ENCODE peak calls at places on chromosomes 16 and 17, in four cellular contexts. D is osteocyte, K is aorta, A is IMR-90. R is an unnamed sample.

GRCh38 chr16:57898961-57899360 is 72.0 kb downstream of the CNGB1 start:
- DNase-seq in D (no peak), K (no peak), A (no peak), R (no peak)

GRCh38 chr16:72927199-72928088 is 120.5 kb downstream of the ZFHX3 start:
- DNase-seq in D (no peak), K (no peak), A (peak; percentile 97), R (peak; percentile 92)

GRCh38 chr17:80384078-80384960 is 30.6 kb upstream of the ENDOV start:
- DNase-seq in D (no peak), K (no peak), A (no peak), R (no peak)

GRCh38 chr16:2692948-2693651 is 10.8 kb downstream of the KCTD5 start:
- DNase-seq in D (no peak), K (no peak), A (peak; percentile 52), R (no peak)

GRCh38 chr17:19454074-19454473 is 43.0 kb downstream of the RNF112 start:
- DNase-seq in D (no peak), K (no peak), A (no peak), R (no peak)

GRCh38 chr16:1536601-1537000 is 3.1 kb downstream of the TMEM204 start:
- DNase-seq in D (no peak), K (no peak), A (no peak), R (no peak)

GRCh38 chr17:42101513-42102292 is 3.4 kb upstream of the ZNF385C start:
- DNase-seq in D (peak; percentile 91), K (peak; percentile 95), A (peak; percentile 57), R (peak; percentile 43)

GRCh38 chr16:1474796-1475551 is at the start of gene CLCN7:
- DNase-seq in D (peak; percentile 95), K (peak; percentile 97), A (peak; percentile 82), R (peak; percentile 78)

GRCh38 chr17:60720763-60721531 is 43.3 kb downstream of the BCAS3 start:
- DNase-seq in D (no peak), K (no peak), A (peak; percentile 81), R (peak; percentile 59)

GRCh38 chr17:79080761-79081290 is 6.2 kb downstream of the ENGASE start:
- DNase-seq in D (no peak), K (peak; percentile 69), A (no peak), R (no peak)

GRCh38 chr17:75102385-75102821 is 7.4 kb upstream of the ARMC7 start:
- DNase-seq in D (no peak), K (no peak), A (no peak), R (no peak)

GRCh38 chr16:77945126-77945525 is 77.2 kb upstream of the CLEC3A start:
- DNase-seq in D (no peak), K (no peak), A (peak; percentile 63), R (peak; percentile 11)

GRCh38 chr17:13000561-13000960 is 17.3 kb downstream of the ELAC2 start:
- DNase-seq in D (no peak), K (peak; percentile 28), A (no peak), R (no peak)

GRCh38 chr16:74601131-74601871 is 5.6 kb downstream of the GLG1 start:
- DNase-seq in D (no peak), K (peak; percentile 23), A (no peak), R (no peak)